ENCODE peak calls at places on chromosomes 13 and 19, in six cellular contexts. Y is activated effector memory CD4-positive, alpha-beta T cell treated with anti-CD3 and anti-CD28 coated beads, Interleukin-2, amount 50 U/mL, for 16 hours; C is RWPE2; U is thyroid gland; R is DMS79; A is HFFc6. B is an unnamed sample.

GRCh38 chr13:97205971-97206370 is 16.2 kb upstream of the MBNL2 start:
- DNase-seq in Y (no peak), C (no peak), U (no peak), R (no peak), A (peak; percentile 61), B (no peak)

GRCh38 chr19:49528211-49528771 is 488 bp downstream of the RCN3 start:
- DNase-seq in Y (no peak), C (no peak), U (no peak), R (no peak), A (no peak), B (no peak)

GRCh38 chr19:13014101-13014920 is 19.0 kb downstream of the NFIX start:
- DNase-seq in Y (no peak), C (no peak), U (peak; percentile 70), R (no peak), A (no peak), B (no peak)

GRCh38 chr13:87498681-87499080 is 172.5 kb upstream of the SLITRK5 start:
- DNase-seq in Y (no peak), C (no peak), U (peak; percentile 52), R (no peak), A (no peak), B (no peak)

GRCh38 chr13:75829874-75830273 is 193.7 kb downstream of the LMO7 start:
- DNase-seq in Y (no peak), C (no peak), U (no peak), R (no peak), A (no peak), B (no peak)

GRCh38 chr13:25116044-25116443 is 20.1 kb downstream of the PABPC3 start:
- DNase-seq in Y (no peak), C (no peak), U (no peak), R (no peak), A (no peak), B (no peak)

GRCh38 chr19:41646589-41647204 is 19.8 kb upstream of the CEACAM4 start:
- DNase-seq in Y (peak; percentile 81), C (no peak), U (peak; percentile 7), R (no peak), A (no peak), B (peak; percentile 37)

GRCh38 chr19:33195711-33196347 is 1.7 kb downstream of the LRP3 start:
- DNase-seq in Y (no peak), C (no peak), U (no peak), R (no peak), A (no peak), B (no peak)

GRCh38 chr19:2426661-2427322 is 594 bp downstream of the TIMM13 start:
- DNase-seq in Y (peak; percentile 79), C (peak; percentile 59), U (peak; percentile 9), R (no peak), A (no peak), B (peak; percentile 88)

GRCh38 chr13:99909836-99910619 is 61.5 kb downstream of the ZIC5 start:
- DNase-seq in Y (no peak), C (no peak), U (no peak), R (no peak), A (no peak), B (no peak)

GRCh38 chr13:114282143-114282685 is 813 bp downstream of the UPF3A start:
- DNase-seq in Y (peak; percentile 78), C (no peak), U (peak; percentile 42), R (peak; percentile 60), A (peak; percentile 15), B (peak; percentile 61)

GRCh38 chr13:99346328-99347070 is 39.3 kb upstream of the GPR183 start:
- DNase-seq in Y (no peak), C (no peak), U (no peak), R (no peak), A (no peak), B (no peak)